ENCODE peak calls at places on chromosome 18, in eight cellular contexts. T, L, M, E, O, I, V and S are unnamed samples.

GRCh38 chr18:3715223-3716080 is 265.5 kb downstream of the TGIF1 start:
- DNase-seq in E (no peak), I (no peak), L (no peak), V (peak), O (no peak), M (no peak), T (no peak), S (no peak)

GRCh38 chr18:56358608-56359007 is 279.8 kb downstream of the TXNL1 start:
- DNase-seq in L (no peak), M (no peak), E (no peak), T (no peak), V (no peak), I (no peak), O (no peak), S (no peak)

GRCh38 chr18:5500158-5500939 is 43.4 kb downstream of the EPB41L3 start:
- DNase-seq in E (no peak), M (no peak), O (no peak), I (no peak), L (no peak), T (no peak), V (no peak), S (no peak)

GRCh38 chr18:621181-621580 is 24.4 kb downstream of the CLUL1 start:
- DNase-seq in O (no peak), E (no peak), T (no peak), M (no peak), V (no peak), L (no peak), I (peak), S (no peak)

GRCh38 chr18:32470136-32470712 is 458 bp downstream of the GAREM1 start:
- DNase-seq in L (peak), T (peak), M (no peak), I (peak), E (no peak), O (no peak), V (peak), S (peak)

GRCh38 chr18:36086186-36086585 is 18.8 kb upstream of the RPRD1A start:
- DNase-seq in T (no peak), I (no peak), O (no peak), E (no peak), M (no peak), V (no peak), L (peak), S (no peak)

GRCh38 chr18:46343940-46344372 is 239.8 kb downstream of the HAUS1 start:
- DNase-seq in V (no peak), O (peak), L (no peak), T (no peak), M (no peak), I (no peak), E (no peak), S (peak)

GRCh38 chr18:24860978-24861680 is 400.7 kb downstream of the HRH4 start:
- DNase-seq in L (no peak), O (no peak), E (no peak), T (no peak), M (no peak), I (peak), V (no peak), S (no peak)

GRCh38 chr18:25516747-25517498 is 165.0 kb upstream of the ZNF521 start:
- DNase-seq in V (no peak), O (no peak), M (no peak), T (peak), L (no peak), I (no peak), E (no peak), S (no peak)

GRCh38 chr18:43919565-43919964 is 642.3 kb upstream of the SYT4 start:
- DNase-seq in L (no peak), I (peak), V (peak), M (no peak), E (no peak), T (no peak), O (no peak), S (no peak)

GRCh38 chr18:72427721-72428120 is 116.4 kb downstream of the CBLN2 start:
- DNase-seq in I (peak), T (no peak), L (no peak), E (no peak), V (no peak), M (no peak), O (no peak), S (no peak)

GRCh38 chr18:71994273-71994672 is 549.9 kb downstream of the CBLN2 start:
- DNase-seq in M (no peak), T (no peak), L (no peak), O (no peak), V (no peak), E (no peak), I (no peak), S (no peak)

GRCh38 chr18:65567372-65567771 is 183.4 kb upstream of the CDH7 start:
- DNase-seq in E (no peak), I (peak), T (no peak), V (peak), O (no peak), L (no peak), M (peak), S (no peak)

GRCh38 chr18:22188551-22189267 is 19.3 kb downstream of the GATA6 start:
- DNase-seq in O (no peak), L (no peak), I (no peak), T (no peak), V (no peak), M (no peak), E (no peak), S (no peak)

GRCh38 chr18:59232309-59233016 is 12.5 kb downstream of the GRP start:
- DNase-seq in M (no peak), I (no peak), V (no peak), L (no peak), O (no peak), T (no peak), E (no peak), S (no peak)

GRCh38 chr18:13500891-13501887 is 225.2 kb downstream of the FAM210A start:
- DNase-seq in V (peak), M (peak), I (peak), O (no peak), E (no peak), T (no peak), L (no peak), S (no peak)

GRCh38 chr18:59861009-59861408 is 38.8 kb upstream of the PMAIP1 start:
- DNase-seq in T (no peak), E (no peak), V (no peak), O (no peak), M (no peak), L (no peak), I (peak), S (no peak)

GRCh38 chr18:62904396-62905285 is 189.3 kb downstream of the PHLPP1 start:
- DNase-seq in L (no peak), T (no peak), E (no peak), M (no peak), I (no peak), O (no peak), V (no peak), S (no peak)

GRCh38 chr18:76394780-76395476 is 100.1 kb downstream of the ZNF516 start:
- DNase-seq in T (no peak), E (no peak), I (peak), L (no peak), V (no peak), O (no peak), M (no peak), S (no peak)

GRCh38 chr18:45802814-45803492 is 22.5 kb upstream of the SIGLEC15 start:
- DNase-seq in T (no peak), L (no peak), M (peak), E (peak), V (no peak), O (no peak), I (peak), S (no peak)